ENCODE peak calls at places on chromosomes 1 and 21, in ten cellular contexts. One of them, this sample, is unnamed.

GRCh38 chr21:43188181-43188580 is 19.4 kb downstream of the CRYAA start:
- DNase-seq in lower lobe of right lung: no peak
- DNase-seq in GM23338: no peak
- DNase-seq in nephron progenitor cell: no peak
- DNase-seq in BE2C: no peak
- DNase-seq in CD4-positive, alpha-beta T cell: no peak
- DNase-seq in thoracic aorta: no peak
- DNase-seq in suprapubic skin: peak; percentile 18
- DNase-seq in mammary epithelial cell: no peak
- DNase-seq in A549: no peak
- DNase-seq in this sample: no peak

GRCh38 chr1:31712625-31713024 is 8.8 kb upstream of the COL16A1 start:
- DNase-seq in mammary epithelial cell: no peak
- DNase-seq in thoracic aorta: no peak
- DNase-seq in A549: no peak
- DNase-seq in GM23338: no peak
- DNase-seq in BE2C: no peak
- DNase-seq in lower lobe of right lung: no peak
- DNase-seq in CD4-positive, alpha-beta T cell: no peak
- DNase-seq in suprapubic skin: no peak
- DNase-seq in nephron progenitor cell: no peak
- DNase-seq in this sample: peak; percentile 22

GRCh38 chr21:41611966-41612606 is 104.1 kb upstream of the TMPRSS2 start:
- DNase-seq in lower lobe of right lung: no peak
- DNase-seq in thoracic aorta: no peak
- DNase-seq in mammary epithelial cell: peak; percentile 69
- DNase-seq in GM23338: peak; percentile 73
- DNase-seq in suprapubic skin: no peak
- DNase-seq in CD4-positive, alpha-beta T cell: no peak
- DNase-seq in BE2C: no peak
- DNase-seq in A549: peak; percentile 60
- DNase-seq in nephron progenitor cell: no peak
- DNase-seq in this sample: peak; percentile 82

GRCh38 chr1:52139817-52140540 is 1.9 kb upstream of the ZFYVE9 start:
- DNase-seq in suprapubic skin: no peak
- DNase-seq in GM23338: no peak
- DNase-seq in BE2C: no peak
- DNase-seq in nephron progenitor cell: no peak
- DNase-seq in A549: no peak
- DNase-seq in mammary epithelial cell: peak; percentile 92
- DNase-seq in lower lobe of right lung: no peak
- DNase-seq in CD4-positive, alpha-beta T cell: no peak
- DNase-seq in thoracic aorta: no peak
- DNase-seq in this sample: peak; percentile 96

GRCh38 chr1:67833595-67833926 is 294 bp upstream of the GNG12 start:
- DNase-seq in suprapubic skin: peak; percentile 81
- DNase-seq in BE2C: no peak
- DNase-seq in GM23338: no peak
- DNase-seq in thoracic aorta: no peak
- DNase-seq in lower lobe of right lung: no peak
- DNase-seq in nephron progenitor cell: no peak
- DNase-seq in A549: no peak
- DNase-seq in mammary epithelial cell: no peak
- DNase-seq in CD4-positive, alpha-beta T cell: no peak
- DNase-seq in this sample: no peak

GRCh38 chr1:168972225-168972624 is 134.3 kb upstream of the ATP1B1 start:
- DNase-seq in thoracic aorta: no peak
- DNase-seq in mammary epithelial cell: no peak
- DNase-seq in GM23338: no peak
- DNase-seq in BE2C: no peak
- DNase-seq in lower lobe of right lung: no peak
- DNase-seq in CD4-positive, alpha-beta T cell: no peak
- DNase-seq in suprapubic skin: no peak
- DNase-seq in nephron progenitor cell: no peak
- DNase-seq in A549: no peak
- DNase-seq in this sample: peak; percentile 10

GRCh38 chr1:198883184-198883583 is 244.3 kb downstream of the PTPRC start:
- DNase-seq in GM23338: no peak
- DNase-seq in CD4-positive, alpha-beta T cell: no peak
- DNase-seq in nephron progenitor cell: no peak
- DNase-seq in thoracic aorta: no peak
- DNase-seq in suprapubic skin: no peak
- DNase-seq in BE2C: no peak
- DNase-seq in A549: no peak
- DNase-seq in mammary epithelial cell: peak; percentile 40
- DNase-seq in lower lobe of right lung: no peak
- DNase-seq in this sample: peak; percentile 36

GRCh38 chr1:6872573-6873261 is 87.5 kb downstream of the CAMTA1 start:
- DNase-seq in CD4-positive, alpha-beta T cell: no peak
- DNase-seq in mammary epithelial cell: no peak
- DNase-seq in A549: no peak
- DNase-seq in suprapubic skin: no peak
- DNase-seq in GM23338: no peak
- DNase-seq in nephron progenitor cell: no peak
- DNase-seq in lower lobe of right lung: no peak
- DNase-seq in BE2C: no peak
- DNase-seq in thoracic aorta: no peak
- DNase-seq in this sample: no peak

GRCh38 chr1:1630965-1631792 is 794 bp upstream of the MMP23B start:
- DNase-seq in suprapubic skin: peak; percentile 83
- DNase-seq in GM23338: peak; percentile 56
- DNase-seq in mammary epithelial cell: no peak
- DNase-seq in A549: no peak
- DNase-seq in CD4-positive, alpha-beta T cell: peak; percentile 20
- DNase-seq in lower lobe of right lung: peak; percentile 57
- DNase-seq in nephron progenitor cell: peak; percentile 48
- DNase-seq in BE2C: peak; percentile 10
- DNase-seq in thoracic aorta: no peak
- DNase-seq in this sample: no peak

GRCh38 chr1:180920193-180920592 is 7.5 kb downstream of the KIAA1614 start:
- DNase-seq in A549: no peak
- DNase-seq in nephron progenitor cell: no peak
- DNase-seq in mammary epithelial cell: no peak
- DNase-seq in thoracic aorta: no peak
- DNase-seq in suprapubic skin: no peak
- DNase-seq in GM23338: no peak
- DNase-seq in BE2C: no peak
- DNase-seq in lower lobe of right lung: no peak
- DNase-seq in CD4-positive, alpha-beta T cell: no peak
- DNase-seq in this sample: no peak

GRCh38 chr1:180921891-180922636 is 9.4 kb downstream of the KIAA1614 start:
- DNase-seq in thoracic aorta: no peak
- DNase-seq in A549: no peak
- DNase-seq in suprapubic skin: no peak
- DNase-seq in CD4-positive, alpha-beta T cell: no peak
- DNase-seq in nephron progenitor cell: no peak
- DNase-seq in GM23338: no peak
- DNase-seq in lower lobe of right lung: no peak
- DNase-seq in BE2C: peak; percentile 4
- DNase-seq in mammary epithelial cell: no peak
- DNase-seq in this sample: no peak

GRCh38 chr1:180921386-180921785 is 8.7 kb downstream of the KIAA1614 start:
- DNase-seq in lower lobe of right lung: no peak
- DNase-seq in GM23338: no peak
- DNase-seq in A549: no peak
- DNase-seq in suprapubic skin: no peak
- DNase-seq in BE2C: peak; percentile 12
- DNase-seq in nephron progenitor cell: no peak
- DNase-seq in mammary epithelial cell: no peak
- DNase-seq in CD4-positive, alpha-beta T cell: no peak
- DNase-seq in thoracic aorta: no peak
- DNase-seq in this sample: no peak

GRCh38 chr1:180919183-180919700 is 6.5 kb downstream of the KIAA1614 start:
- DNase-seq in GM23338: no peak
- DNase-seq in A549: no peak
- DNase-seq in mammary epithelial cell: no peak
- DNase-seq in nephron progenitor cell: no peak
- DNase-seq in suprapubic skin: no peak
- DNase-seq in thoracic aorta: no peak
- DNase-seq in lower lobe of right lung: no peak
- DNase-seq in CD4-positive, alpha-beta T cell: no peak
- DNase-seq in BE2C: no peak
- DNase-seq in this sample: no peak

DNA sequence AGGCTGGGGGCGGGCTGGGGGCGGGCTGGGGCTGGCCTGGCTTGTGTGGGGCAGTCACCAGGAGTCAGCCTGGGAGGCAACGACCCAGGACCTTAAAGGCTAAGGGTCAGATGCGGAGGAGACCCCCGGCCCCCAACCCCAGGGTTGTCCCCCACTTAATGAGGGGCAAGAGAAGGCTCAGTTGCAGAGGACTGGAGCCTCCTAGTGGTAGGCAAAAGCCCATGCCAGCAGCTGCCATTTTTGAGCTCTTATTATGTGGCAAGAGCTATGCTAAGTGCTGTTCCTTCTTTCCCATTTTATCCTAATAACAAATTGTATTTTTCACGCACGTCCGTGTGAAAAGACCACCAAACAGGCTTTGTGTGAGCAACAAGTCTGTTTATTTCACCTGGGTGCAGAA is 8.0 kb downstream of the KIAA1614 start:
- DNase-seq in lower lobe of right lung: no peak
- DNase-seq in thoracic aorta: no peak
- DNase-seq in BE2C: no peak
- DNase-seq in GM23338: peak; percentile 46
- DNase-seq in suprapubic skin: no peak
- DNase-seq in A549: no peak
- DNase-seq in nephron progenitor cell: no peak
- DNase-seq in mammary epithelial cell: no peak
- DNase-seq in CD4-positive, alpha-beta T cell: no peak
- DNase-seq in this sample: no peak
- TF ChIP-seq CTCF in lower lobe of right lung: peak; percentile 22
- TF ChIP-seq CTCF in thoracic aorta: no peak
- TF ChIP-seq CTCF in BE2C: peak; percentile 43
- TF ChIP-seq CTCF in GM23338: peak; percentile 73
- TF ChIP-seq CTCF in suprapubic skin: no peak
- TF ChIP-seq CTCF in A549: peak; percentile 25
- TF ChIP-seq CTCF in nephron progenitor cell: peak; percentile 28
- TF ChIP-seq CTCF in mammary epithelial cell: no peak
- TF ChIP-seq CTCF in CD4-positive, alpha-beta T cell: no peak
- TF ChIP-seq CTCF in this sample: no peak

DNA sequence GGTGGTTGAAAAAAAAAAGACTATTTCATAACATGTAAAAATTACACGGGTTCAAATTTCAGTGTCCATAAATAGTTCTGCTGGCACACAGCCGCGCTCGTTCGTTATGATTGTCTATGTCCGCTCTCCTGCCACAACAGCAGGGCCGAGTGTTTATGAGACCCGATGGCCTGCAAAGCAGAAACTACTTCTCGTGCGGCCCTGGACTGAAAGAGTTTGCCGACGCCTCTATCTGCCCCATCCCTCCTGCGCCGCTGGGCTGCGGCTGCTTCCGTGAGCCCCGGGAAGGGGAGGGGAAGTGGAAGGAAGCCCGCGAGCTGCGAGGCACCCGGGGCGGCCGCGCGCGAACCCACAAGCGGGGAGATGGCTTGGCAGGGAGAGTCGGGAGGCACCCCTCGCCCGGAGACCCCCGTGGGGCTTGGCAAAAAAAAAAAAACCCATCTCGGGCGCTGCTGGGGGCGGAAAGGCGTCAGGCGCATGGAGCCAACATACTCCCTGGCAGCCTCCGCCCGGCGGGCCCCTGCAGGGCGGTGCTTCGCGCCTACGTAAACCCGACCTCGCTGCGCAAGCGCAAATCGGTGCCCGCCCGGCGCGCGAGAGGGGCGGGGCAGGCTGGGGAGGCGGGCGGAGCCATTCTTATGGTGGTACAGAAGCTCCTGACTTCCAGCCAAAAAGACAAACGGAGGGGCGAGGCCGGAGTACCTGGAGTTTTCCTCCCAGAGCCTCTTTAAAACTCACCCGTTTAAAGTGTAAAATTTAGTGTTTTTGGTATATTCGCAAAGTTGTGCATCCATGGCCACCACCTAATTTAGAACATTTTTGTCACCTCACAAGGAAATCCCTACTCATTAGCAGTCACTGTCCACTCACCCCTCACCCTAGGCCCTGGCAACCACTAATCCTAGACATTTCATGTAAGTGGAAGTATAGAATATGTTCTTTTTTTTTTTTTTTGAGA is 8.3 kb downstream of the SLC27A3 start:
- DNase-seq in thoracic aorta: no peak
- DNase-seq in CD4-positive, alpha-beta T cell: peak; percentile 92
- DNase-seq in lower lobe of right lung: peak; percentile 94
- DNase-seq in nephron progenitor cell: peak; percentile 94
- DNase-seq in mammary epithelial cell: peak; percentile 80
- DNase-seq in GM23338: peak; percentile 91
- DNase-seq in suprapubic skin: peak; percentile 93
- DNase-seq in BE2C: peak; percentile 95
- DNase-seq in A549: peak; percentile 95
- DNase-seq in this sample: peak; percentile 90
- TF ChIP-seq CTCF in thoracic aorta: peak; percentile 26
- TF ChIP-seq CTCF in CD4-positive, alpha-beta T cell: no peak
- TF ChIP-seq CTCF in lower lobe of right lung: no peak
- TF ChIP-seq CTCF in nephron progenitor cell: no peak
- TF ChIP-seq CTCF in mammary epithelial cell: no peak
- TF ChIP-seq CTCF in GM23338: no peak
- TF ChIP-seq CTCF in suprapubic skin: no peak
- TF ChIP-seq CTCF in BE2C: no peak
- TF ChIP-seq CTCF in A549: no peak
- TF ChIP-seq CTCF in this sample: peak; percentile 27

GRCh38 chr1:223748405-223748772 is 36.0 kb downstream of the CAPN2 start:
- DNase-seq in thoracic aorta: no peak
- DNase-seq in CD4-positive, alpha-beta T cell: no peak
- DNase-seq in nephron progenitor cell: no peak
- DNase-seq in mammary epithelial cell: no peak
- DNase-seq in BE2C: no peak
- DNase-seq in GM23338: no peak
- DNase-seq in suprapubic skin: no peak
- DNase-seq in lower lobe of right lung: no peak
- DNase-seq in A549: no peak
- DNase-seq in this sample: no peak
- TF ChIP-seq CTCF in thoracic aorta: no peak
- TF ChIP-seq CTCF in CD4-positive, alpha-beta T cell: no peak
- TF ChIP-seq CTCF in nephron progenitor cell: no peak
- TF ChIP-seq CTCF in mammary epithelial cell: no peak
- TF ChIP-seq CTCF in BE2C: no peak
- TF ChIP-seq CTCF in GM23338: no peak
- TF ChIP-seq CTCF in suprapubic skin: no peak
- TF ChIP-seq CTCF in lower lobe of right lung: no peak
- TF ChIP-seq CTCF in A549: no peak
- TF ChIP-seq CTCF in this sample: no peak

GRCh38 chr1:36397083-36397377 is 678 bp downstream of the LSM10 start:
- DNase-seq in nephron progenitor cell: no peak
- DNase-seq in BE2C: no peak
- DNase-seq in suprapubic skin: no peak
- DNase-seq in A549: no peak
- DNase-seq in CD4-positive, alpha-beta T cell: no peak
- DNase-seq in GM23338: no peak
- DNase-seq in mammary epithelial cell: no peak
- DNase-seq in lower lobe of right lung: no peak
- DNase-seq in thoracic aorta: no peak
- DNase-seq in this sample: no peak
- TF ChIP-seq CTCF in nephron progenitor cell: no peak
- TF ChIP-seq CTCF in BE2C: no peak
- TF ChIP-seq CTCF in suprapubic skin: no peak
- TF ChIP-seq CTCF in A549: no peak
- TF ChIP-seq CTCF in CD4-positive, alpha-beta T cell: no peak
- TF ChIP-seq CTCF in GM23338: no peak
- TF ChIP-seq CTCF in mammary epithelial cell: no peak
- TF ChIP-seq CTCF in lower lobe of right lung: no peak
- TF ChIP-seq CTCF in thoracic aorta: no peak
- TF ChIP-seq CTCF in this sample: no peak